ENCODE peak calls at places on chromosomes 4 and X, in four cellular contexts. One of them, this sample, is unnamed. For H3K27me3, the result is how much of the 10 kb centered on the place peaks cover.

GRCh38 chrX:28498658-28499057 is 88.6 kb upstream of the IL1RAPL1 start:
- DNase-seq in CD4-positive, alpha-beta memory T cell: no peak
- DNase-seq in SJSA1: no peak
- DNase-seq in H1: no peak
- DNase-seq in this sample: no peak

GRCh38 chr4:125115476-125115875 is 199.3 kb upstream of the FAT4 start:
- DNase-seq in SJSA1: no peak
- DNase-seq in CD4-positive, alpha-beta memory T cell: no peak
- DNase-seq in H1: no peak
- DNase-seq in this sample: no peak

GRCh38 chr4:7725951-7726350 is 213.7 kb downstream of the AFAP1 start:
- DNase-seq in H1: no peak
- DNase-seq in SJSA1: no peak
- DNase-seq in CD4-positive, alpha-beta memory T cell: no peak
- DNase-seq in this sample: no peak

GRCh38 chr4:180840142-180840541 is 1403.1 kb upstream of the TENM3 start:
- DNase-seq in CD4-positive, alpha-beta memory T cell: no peak
- DNase-seq in H1: no peak
- DNase-seq in SJSA1: no peak
- DNase-seq in this sample: no peak

GRCh38 chr4:153005914-153006381 is 69.8 kb downstream of the FHDC1 start:
- DNase-seq in H1: no peak
- DNase-seq in SJSA1: no peak
- DNase-seq in CD4-positive, alpha-beta memory T cell: no peak
- DNase-seq in this sample: no peak

GRCh38 chr4:75745721-75746199 is 21.4 kb downstream of the USO1 start:
- DNase-seq in H1: no peak
- DNase-seq in SJSA1: no peak
- DNase-seq in CD4-positive, alpha-beta memory T cell: no peak
- DNase-seq in this sample: no peak

GRCh38 chr4:53592128-53592527 is 842 bp upstream of the LNX1 start:
- DNase-seq in CD4-positive, alpha-beta memory T cell: no peak
- DNase-seq in H1: no peak
- DNase-seq in SJSA1: no peak
- DNase-seq in this sample: no peak

GRCh38 chrX:68743754-68744153 is 85.1 kb upstream of the EFNB1 start:
- DNase-seq in CD4-positive, alpha-beta memory T cell: no peak
- DNase-seq in SJSA1: no peak
- DNase-seq in H1: no peak
- DNase-seq in this sample: no peak

GRCh38 chr4:128871948-128872347 is 62.4 kb downstream of the JADE1 start:
- DNase-seq in SJSA1: peak
- DNase-seq in CD4-positive, alpha-beta memory T cell: no peak
- DNase-seq in H1: no peak
- DNase-seq in this sample: no peak

GRCh38 chr4:136007991-136008390 is 1524.3 kb downstream of the PCDH18 start:
- DNase-seq in H1: no peak
- DNase-seq in SJSA1: no peak
- DNase-seq in CD4-positive, alpha-beta memory T cell: no peak
- DNase-seq in this sample: no peak

GRCh38 chr4:99507762-99508161 is 3.1 kb upstream of the C4orf17 start:
- DNase-seq in CD4-positive, alpha-beta memory T cell: peak
- DNase-seq in SJSA1: no peak
- DNase-seq in H1: no peak
- DNase-seq in this sample: no peak

GRCh38 chrX:9566150-9566621 is 101.3 kb downstream of the TBL1X start:
- DNase-seq in CD4-positive, alpha-beta memory T cell: peak
- DNase-seq in SJSA1: peak
- DNase-seq in H1: no peak
- DNase-seq in this sample: no peak

GRCh38 chr4:3415471-3416141 is 26.2 kb upstream of the HGFAC start:
- DNase-seq in SJSA1: no peak
- DNase-seq in H1: no peak
- DNase-seq in CD4-positive, alpha-beta memory T cell: no peak
- DNase-seq in this sample: no peak

GRCh38 chr4:3651267-3651846 is 114.8 kb upstream of the ADRA2C start:
- DNase-seq in CD4-positive, alpha-beta memory T cell: no peak
- DNase-seq in SJSA1: no peak
- DNase-seq in H1: no peak
- DNase-seq in this sample: no peak

DNA sequence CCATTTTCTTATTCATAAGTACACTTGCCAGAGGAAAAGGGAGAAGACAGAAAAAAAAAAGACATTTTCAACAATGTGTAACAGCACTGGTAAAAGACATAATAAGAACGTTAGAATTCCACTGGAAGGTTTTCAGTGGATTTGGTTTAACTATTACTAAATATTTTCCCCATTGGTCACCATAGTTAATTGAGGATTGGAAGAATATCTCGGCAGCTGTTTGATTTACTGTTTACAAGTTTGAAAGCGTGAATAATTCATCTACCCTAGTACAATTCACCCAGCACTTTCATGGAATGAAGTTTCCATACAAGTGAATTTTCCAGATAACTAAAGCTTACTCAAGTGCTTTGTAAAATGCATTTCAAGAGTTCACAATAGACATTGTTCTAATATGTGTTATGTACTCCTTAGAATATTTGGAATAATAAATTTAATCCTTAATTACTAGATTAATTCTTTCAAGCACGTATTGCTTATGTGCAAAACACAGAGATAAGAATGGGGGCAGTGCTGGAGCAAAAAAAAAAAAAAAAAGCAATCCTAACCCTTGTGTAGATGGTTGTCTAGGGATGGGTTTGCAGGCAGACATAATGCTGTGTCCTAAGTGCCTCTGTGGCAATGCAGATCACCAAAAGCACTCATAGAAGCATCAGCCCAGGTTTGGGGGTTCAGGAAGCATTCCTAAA is 57.1 kb downstream of the ENPEP start:
- DNase-seq in CD4-positive, alpha-beta memory T cell: no peak
- DNase-seq in SJSA1: no peak
- DNase-seq in H1: no peak
- DNase-seq in this sample: no peak
- H3K4me3 ChIP-seq in CD4-positive, alpha-beta memory T cell: no peak
- H3K4me3 ChIP-seq in SJSA1: no peak
- H3K4me3 ChIP-seq in H1: no peak
- H3K4me3 ChIP-seq in this sample: no peak

GRCh38 chr4:108173599-108174057 is 4.9 kb upstream of the LEF1 start:
- DNase-seq in SJSA1: no peak
- DNase-seq in H1: no peak
- DNase-seq in CD4-positive, alpha-beta memory T cell: no peak
- DNase-seq in this sample: no peak
- H3K27me3 ChIP-seq in SJSA1: under half
- H3K27me3 ChIP-seq in H1: half or more
- H3K27me3 ChIP-seq in CD4-positive, alpha-beta memory T cell: under half
- H3K27me3 ChIP-seq in this sample: under half

GRCh38 chr4:106746451-106746850 is 289.7 kb downstream of the DKK2 start:
- DNase-seq in H1: no peak
- DNase-seq in CD4-positive, alpha-beta memory T cell: no peak
- DNase-seq in SJSA1: peak
- DNase-seq in this sample: no peak
- H3K4me3 ChIP-seq in H1: no peak
- H3K4me3 ChIP-seq in CD4-positive, alpha-beta memory T cell: no peak
- H3K4me3 ChIP-seq in SJSA1: no peak
- H3K4me3 ChIP-seq in this sample: no peak

DNA sequence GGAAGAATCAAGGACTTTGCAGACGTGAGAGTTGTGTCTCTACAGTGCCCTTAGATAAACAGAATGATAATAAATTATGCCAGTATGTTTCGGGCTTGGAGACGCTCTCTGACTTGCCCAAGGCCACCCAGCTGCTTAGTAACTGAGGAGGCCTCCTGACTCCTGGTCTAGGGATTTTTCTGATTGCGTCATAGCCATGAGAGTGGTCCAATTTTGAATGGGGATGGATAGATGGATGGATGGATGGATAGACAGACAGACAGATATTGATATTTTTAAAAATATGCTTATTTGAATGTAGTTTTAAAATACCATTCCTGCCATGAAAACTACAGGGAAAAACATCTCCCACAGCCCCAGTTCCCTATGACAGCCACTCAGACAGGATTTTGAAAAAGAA is 15.5 kb downstream of the ARHGAP36 start:
- DNase-seq in CD4-positive, alpha-beta memory T cell: no peak
- DNase-seq in SJSA1: no peak
- DNase-seq in H1: no peak
- DNase-seq in this sample: no peak
- H3K27me3 ChIP-seq in CD4-positive, alpha-beta memory T cell: under half
- H3K27me3 ChIP-seq in SJSA1: under half
- H3K27me3 ChIP-seq in H1: half or more
- H3K27me3 ChIP-seq in this sample: under half

DNA sequence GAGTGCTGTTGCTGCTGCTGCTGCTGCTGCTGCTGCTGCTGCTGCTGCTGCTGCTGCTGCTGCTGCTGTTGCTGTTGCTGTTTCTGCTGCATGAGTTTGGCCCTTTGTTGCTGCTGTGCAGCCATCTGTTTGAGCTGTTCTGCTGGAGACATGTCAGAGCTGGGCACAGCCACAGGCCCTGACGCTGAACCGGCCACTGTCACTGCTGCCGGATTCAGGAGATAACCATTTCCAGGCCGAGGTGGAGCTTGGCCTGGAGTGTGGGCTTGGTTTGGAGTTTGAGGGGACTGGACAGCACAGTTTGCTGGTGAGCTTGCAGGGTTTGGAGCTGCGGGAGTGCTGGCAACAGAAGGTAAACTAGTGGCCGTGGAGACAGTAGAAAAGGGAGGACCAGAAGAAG is 224.3 kb downstream of the MGST2 start:
- DNase-seq in H1: no peak
- DNase-seq in CD4-positive, alpha-beta memory T cell: no peak
- DNase-seq in SJSA1: no peak
- DNase-seq in this sample: no peak
- H3K4me3 ChIP-seq in H1: no peak
- H3K4me3 ChIP-seq in CD4-positive, alpha-beta memory T cell: no peak
- H3K4me3 ChIP-seq in SJSA1: no peak
- H3K4me3 ChIP-seq in this sample: no peak

GRCh38 chrX:136587532-136587931 is 55.5 kb downstream of the VGLL1 start:
- DNase-seq in SJSA1: no peak
- DNase-seq in CD4-positive, alpha-beta memory T cell: no peak
- DNase-seq in H1: no peak
- DNase-seq in this sample: no peak

GRCh38 chrX:136588060-136588459 is 56.0 kb downstream of the VGLL1 start:
- DNase-seq in H1: no peak
- DNase-seq in SJSA1: no peak
- DNase-seq in CD4-positive, alpha-beta memory T cell: no peak
- DNase-seq in this sample: no peak

GRCh38 chrX:136585960-136586359 is 53.9 kb downstream of the VGLL1 start:
- DNase-seq in CD4-positive, alpha-beta memory T cell: no peak
- DNase-seq in H1: no peak
- DNase-seq in SJSA1: no peak
- DNase-seq in this sample: no peak

GRCh38 chrX:136586386-136586785 is 54.4 kb downstream of the VGLL1 start:
- DNase-seq in SJSA1: no peak
- DNase-seq in H1: no peak
- DNase-seq in CD4-positive, alpha-beta memory T cell: peak
- DNase-seq in this sample: peak

GRCh38 chrX:136589966-136590365 is 58.0 kb downstream of the VGLL1 start:
- DNase-seq in CD4-positive, alpha-beta memory T cell: no peak
- DNase-seq in H1: no peak
- DNase-seq in SJSA1: no peak
- DNase-seq in this sample: no peak
- H3K27me3 ChIP-seq in CD4-positive, alpha-beta memory T cell: under half
- H3K27me3 ChIP-seq in H1: under half
- H3K27me3 ChIP-seq in SJSA1: under half
- H3K27me3 ChIP-seq in this sample: under half

DNA sequence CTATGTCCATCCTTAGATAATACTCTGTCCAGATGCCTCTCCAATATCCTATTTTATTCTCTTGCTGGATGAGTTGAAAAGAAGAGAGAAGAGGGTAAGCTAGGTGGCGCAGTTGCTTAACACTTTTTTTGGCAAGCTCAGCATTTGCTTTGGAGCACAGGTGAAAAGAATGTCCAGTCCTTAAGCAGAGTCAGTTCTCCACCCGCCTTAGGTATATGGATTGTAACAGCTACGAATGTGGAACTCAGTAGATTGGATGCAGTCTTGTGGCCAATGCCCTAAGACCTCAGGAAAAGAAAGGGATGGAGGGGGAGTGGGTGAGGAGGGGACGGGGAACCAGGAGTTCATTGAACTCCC is 208.4 kb downstream of the NWD2 start:
- DNase-seq in SJSA1: peak
- DNase-seq in CD4-positive, alpha-beta memory T cell: no peak
- DNase-seq in H1: no peak
- DNase-seq in this sample: no peak
- H3K4me3 ChIP-seq in SJSA1: no peak
- H3K4me3 ChIP-seq in CD4-positive, alpha-beta memory T cell: peak
- H3K4me3 ChIP-seq in H1: peak
- H3K4me3 ChIP-seq in this sample: peak